ENCODE peak calls at places on chromosomes 7 and 10, in nine cellular contexts. O is endodermal cell, U is left lung, I is neuronal stem cell, W is right atrium auricular region, V is pancreas, G is uterus, N is mammary epithelial cell, T is brain microvascular endothelial cell. F is an unnamed sample.
A peak's percentile ranks its signal among the peaks of the same experiment; 100 is the strongest.

GRCh38 chr10:15472431-15473400 is 101.6 kb upstream of the FAM171A1 start:
- DNase-seq in W (no peak), O (peak; percentile 80), I (no peak), U (no peak), N (no peak), T (peak; percentile 82), V (no peak), G (no peak), F (no peak)

GRCh38 chr10:118955531-118956252 is 73.8 kb upstream of the NANOS1 start:
- DNase-seq in N (peak; percentile 17), U (no peak), I (no peak), W (peak; percentile 48), G (no peak), T (no peak), V (no peak), O (peak; percentile 56), F (no peak)

GRCh38 chr10:89214766-89215165 is 7.6 kb upstream of the CH25H start:
- DNase-seq in N (no peak), T (no peak), U (no peak), G (no peak), W (no peak), V (no peak), I (no peak), O (no peak), F (no peak)

GRCh38 chr7:105060394-105060793 is 46.4 kb downstream of the KMT2E start:
- DNase-seq in N (peak; percentile 47), T (no peak), V (no peak), G (no peak), U (no peak), I (no peak), W (no peak), O (no peak), F (no peak)

GRCh38 chr7:140435252-140435895 is 31.5 kb downstream of the RAB19 start:
- DNase-seq in I (no peak), W (no peak), N (no peak), V (peak; percentile 59), G (no peak), T (no peak), O (peak; percentile 65), U (no peak), F (no peak)

GRCh38 chr10:80498833-80499671 is 38.6 kb upstream of the SH2D4B start:
- DNase-seq in V (peak; percentile 84), I (no peak), N (peak; percentile 94), U (peak; percentile 95), O (peak; percentile 76), G (peak; percentile 98), T (peak; percentile 96), W (peak; percentile 97), F (peak; percentile 90)

GRCh38 chr7:73487486-73487885 is 34.6 kb downstream of the BAZ1B start:
- DNase-seq in U (no peak), V (no peak), T (no peak), O (no peak), W (no peak), G (no peak), N (no peak), I (no peak), F (peak; percentile 1)

GRCh38 chr10:125231116-125231812 is 70.9 kb upstream of the CTBP2 start:
- DNase-seq in V (no peak), U (no peak), N (peak; percentile 84), W (no peak), G (no peak), T (peak; percentile 96), I (peak; percentile 24), O (peak; percentile 69), F (peak; percentile 82)

GRCh38 chr7:54738737-54739136 is 20.3 kb downstream of the SEC61G start:
- DNase-seq in N (no peak), V (no peak), G (no peak), W (no peak), T (no peak), O (no peak), U (no peak), I (no peak), F (no peak)

GRCh38 chr7:90574136-90574819 is 21.8 kb upstream of the CDK14 start:
- DNase-seq in O (no peak), V (no peak), T (peak; percentile 63), U (no peak), I (no peak), N (no peak), G (no peak), W (peak; percentile 76), F (no peak)

GRCh38 chr10:71314028-71314693 is 4.9 kb upstream of the SLC29A3 start:
- DNase-seq in V (no peak), I (peak; percentile 48), U (no peak), T (no peak), W (peak; percentile 66), N (no peak), O (peak; percentile 85), G (peak; percentile 68), F (no peak)

GRCh38 chr7:119957335-119957734 is 315.6 kb upstream of the KCND2 start:
- DNase-seq in W (no peak), U (no peak), N (peak; percentile 68), O (no peak), T (no peak), V (no peak), G (no peak), I (no peak), F (no peak)

DNA sequence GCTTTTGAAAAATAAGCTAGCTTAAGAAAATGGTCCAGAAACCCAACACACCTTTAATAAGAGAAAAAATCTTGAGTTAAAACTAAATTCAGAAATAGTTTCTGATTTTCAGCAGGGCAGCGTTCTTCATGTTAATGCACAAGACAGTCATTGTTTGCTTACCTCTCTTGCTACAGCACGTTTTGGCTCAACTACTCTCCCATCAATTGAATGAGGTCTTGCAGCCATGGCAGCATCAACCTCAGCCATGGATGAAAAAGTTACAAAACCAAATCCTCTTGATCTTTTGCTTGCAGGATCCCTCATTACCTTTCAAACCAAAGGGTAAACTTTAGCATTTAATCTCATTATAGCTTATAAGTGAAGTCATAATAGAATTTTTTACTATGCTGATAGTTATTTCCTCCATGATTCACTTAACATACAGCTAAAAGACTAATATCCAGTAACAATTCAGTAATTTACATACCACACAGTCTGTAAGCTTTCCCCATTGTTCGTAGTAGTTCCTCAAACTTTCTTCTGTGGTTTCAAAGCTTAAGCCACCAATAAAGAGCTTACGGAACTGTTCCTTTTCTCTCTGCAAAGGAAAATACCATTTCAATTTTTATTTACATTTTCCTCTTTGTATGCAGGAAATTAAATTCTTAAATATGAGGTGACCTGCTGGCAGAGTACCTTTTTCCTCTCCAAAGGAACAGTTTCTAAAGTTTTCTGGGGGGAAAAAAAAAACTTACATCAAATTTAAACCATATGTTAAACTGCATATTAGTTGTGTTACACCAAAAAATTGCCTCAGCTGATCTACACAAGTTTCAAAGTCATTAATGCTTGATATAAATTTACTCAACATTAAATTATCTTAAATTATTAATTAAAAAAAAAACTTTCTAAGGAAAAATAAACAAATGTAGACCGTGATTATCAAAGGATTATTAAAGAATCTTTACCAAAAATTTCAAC is 3.1 kb downstream of the HNRNPA2B1 start:
- DNase-seq in G (no peak), N (no peak), U (no peak), O (no peak), V (no peak), I (no peak), T (no peak), W (no peak), F (no peak)
- H3K36me3 ChIP-seq in G (no peaks in the 10 kb centered on the region), N (peaks cover 50% of the 10 kb centered on the region), U (no peaks in the 10 kb centered on the region), O (peaks cover 73% of the 10 kb centered on the region), V (peaks cover 36% of the 10 kb centered on the region), I (peaks cover 24% of the 10 kb centered on the region), T (peaks cover 60% of the 10 kb centered on the region), W (peaks cover 54% of the 10 kb centered on the region), F (peaks cover 13% of the 10 kb centered on the region)

DNA sequence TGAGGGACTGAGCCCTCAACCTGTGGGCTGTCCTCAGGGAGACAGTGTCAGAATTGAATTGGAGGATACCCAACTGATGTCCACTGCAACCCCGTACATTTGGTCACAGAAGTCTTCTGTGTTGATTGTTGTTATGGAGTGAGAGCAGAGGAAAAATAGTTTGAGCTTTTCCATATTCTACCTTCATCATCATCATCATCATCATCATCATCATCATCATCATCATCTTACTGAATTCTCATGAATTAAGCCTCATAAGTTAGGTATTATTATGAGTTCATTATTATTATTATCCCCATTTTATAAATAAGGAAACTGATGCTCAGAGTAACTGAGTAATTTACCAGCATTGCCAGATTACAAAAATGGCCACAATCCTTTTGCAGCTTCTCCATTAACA is 8.4 kb downstream of the ALDH18A1 start:
- DNase-seq in G (no peak), I (no peak), W (no peak), O (no peak), U (no peak), V (no peak), T (no peak), N (no peak), F (no peak)
- H3K36me3 ChIP-seq in G (no peaks in the 10 kb centered on the region), I (peaks cover 25% of the 10 kb centered on the region), W (peaks cover 22% of the 10 kb centered on the region), O (peaks cover 51% of the 10 kb centered on the region), U (no peaks in the 10 kb centered on the region), V (no peaks in the 10 kb centered on the region), T (peaks cover 69% of the 10 kb centered on the region), N (peaks cover 13% of the 10 kb centered on the region), F (peaks cover 23% of the 10 kb centered on the region)

GRCh38 chr7:151136515-151136908 is 31.0 kb downstream of the GBX1 start:
- DNase-seq in G (no peak), N (no peak), W (no peak), U (no peak), O (no peak), V (no peak), I (no peak), T (no peak), F (no peak)
- H3K36me3 ChIP-seq in G (no peaks in the 10 kb centered on the region), N (peaks cover 12% of the 10 kb centered on the region), W (peaks cover 16% of the 10 kb centered on the region), U (no peaks in the 10 kb centered on the region), O (peaks cover 51% of the 10 kb centered on the region), V (no peaks in the 10 kb centered on the region), I (peaks cover 32% of the 10 kb centered on the region), T (peaks cover 30% of the 10 kb centered on the region), F (peaks cover 45% of the 10 kb centered on the region)

GRCh38 chr7:155683098-155683497 is 38.6 kb downstream of the RBM33 start:
- DNase-seq in G (no peak), W (no peak), N (no peak), I (no peak), V (no peak), T (no peak), O (no peak), U (no peak), F (no peak)

GRCh38 chr7:155681663-155682062 is 37.2 kb downstream of the RBM33 start:
- DNase-seq in G (no peak), T (no peak), N (no peak), W (no peak), O (no peak), U (peak; percentile 25), V (no peak), I (no peak), F (no peak)

GRCh38 chr7:155683714-155684113 is 39.3 kb downstream of the RBM33 start:
- DNase-seq in U (no peak), V (no peak), O (no peak), W (no peak), T (no peak), N (no peak), I (no peak), G (no peak), F (no peak)

GRCh38 chr7:155680864-155681263 is 36.4 kb downstream of the RBM33 start:
- DNase-seq in I (no peak), T (no peak), G (no peak), W (no peak), V (no peak), O (no peak), U (no peak), N (no peak), F (no peak)

DNA sequence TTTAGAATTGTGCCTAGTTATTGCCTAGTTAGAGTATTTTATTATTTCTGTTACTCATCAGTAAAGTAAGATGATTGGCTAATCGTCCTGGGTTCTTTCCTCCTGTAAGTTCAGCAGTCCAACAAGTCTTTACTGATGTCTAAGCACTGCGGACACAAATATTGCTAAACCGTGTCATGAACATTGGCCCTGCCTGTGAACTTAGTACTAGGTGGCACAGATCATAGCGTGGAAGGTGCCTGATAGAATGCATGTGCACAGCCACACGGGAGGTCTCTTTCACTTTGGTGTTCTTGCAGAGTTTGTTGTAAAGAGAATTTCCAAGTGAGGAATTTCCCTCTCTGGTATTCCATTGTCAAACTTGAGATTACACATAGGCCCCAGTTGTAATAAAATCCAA is 38.0 kb downstream of the RBM33 start:
- DNase-seq in N (no peak), G (no peak), T (no peak), V (no peak), W (no peak), U (no peak), O (no peak), I (no peak), F (no peak)
- H3K36me3 ChIP-seq in N (no peaks in the 10 kb centered on the region), G (no peaks in the 10 kb centered on the region), T (peaks cover 13% of the 10 kb centered on the region), V (no peaks in the 10 kb centered on the region), W (peaks cover 32% of the 10 kb centered on the region), U (no peaks in the 10 kb centered on the region), O (peaks cover 44% of the 10 kb centered on the region), I (peaks cover 9% of the 10 kb centered on the region), F (peaks cover 5% of the 10 kb centered on the region)

F was measured in BJ.